ENCODE peak calls at places on chromosomes 6 and 20, in five cellular contexts. O is bronchial epithelial cell, E is HFF-Myc, T is lung, K is DND-41. G is an unnamed sample.

GRCh38 chr20:19565721-19566120 is 192.3 kb upstream of the RIN2 start:
- DNase-seq in O (peak), E (no peak), T (no peak), K (no peak), G (no peak)

GRCh38 chr20:56628873-56629463 is at the start of gene TFAP2C:
- DNase-seq in O (peak), E (no peak), T (peak), K (no peak), G (peak)

GRCh38 chr6:109081516-109081915 is 13.1 kb downstream of the SESN1 start:
- DNase-seq in O (no peak), E (no peak), T (no peak), K (no peak), G (no peak)

GRCh38 chr6:30683980-30684338 is 2.5 kb downstream of the PPP1R18 start:
- DNase-seq in O (no peak), E (no peak), T (no peak), K (peak), G (peak)

GRCh38 chr6:137699036-137699683 is 167.9 kb upstream of the TNFAIP3 start:
- DNase-seq in O (peak), E (no peak), T (no peak), K (peak), G (peak)

GRCh38 chr6:147621280-147621679 is 112.8 kb downstream of the SAMD5 start:
- DNase-seq in O (no peak), E (no peak), T (no peak), K (no peak), G (no peak)

GRCh38 chr20:63564036-63564810 is 9.8 kb downstream of the HELZ2 start:
- DNase-seq in O (no peak), E (no peak), T (no peak), K (no peak), G (no peak)

GRCh38 chr20:1336699-1337387 is 7.9 kb upstream of the SDCBP2 start:
- DNase-seq in O (no peak), E (no peak), T (peak), K (peak), G (no peak)

GRCh38 chr6:42050897-42051653 is 751 bp downstream of the TAF8 start:
- DNase-seq in O (no peak), E (no peak), T (no peak), K (no peak), G (no peak)

GRCh38 chr6:160260283-160261119 is 1.9 kb upstream of the SLC22A2 start:
- DNase-seq in O (peak), E (no peak), T (no peak), K (no peak), G (peak)

GRCh38 chr6:48893048-48893447 is 570.0 kb downstream of the MMUT start:
- DNase-seq in O (peak), E (no peak), T (no peak), K (no peak), G (peak)

GRCh38 chr20:40046703-40047102 is 642.3 kb downstream of the MAFB start:
- DNase-seq in O (no peak), E (no peak), T (no peak), K (no peak), G (no peak)

GRCh38 chr6:111484655-111484974 is 1.6 kb upstream of the REV3L start:
- DNase-seq in O (no peak), E (no peak), T (no peak), K (peak), G (no peak)

GRCh38 chr6:149129401-149130077 is 188.0 kb upstream of the TAB2 start:
- DNase-seq in O (peak), E (peak), T (no peak), K (no peak), G (peak)

GRCh38 chr6:22716721-22717120 is 147.4 kb downstream of the HDGFL1 start:
- DNase-seq in O (no peak), E (no peak), T (no peak), K (no peak), G (no peak)

GRCh38 chr20:53786071-53786444 is 192.4 kb upstream of the ZNF217 start:
- DNase-seq in O (peak), E (no peak), T (no peak), K (no peak), G (peak)

GRCh38 chr6:129331450-129332138 is 378.4 kb downstream of the ARHGAP18 start:
- DNase-seq in O (peak), E (no peak), T (no peak), K (no peak), G (peak)

GRCh38 chr6:163423696-163424095 is 9.2 kb downstream of the QKI start:
- DNase-seq in O (no peak), E (no peak), T (no peak), K (no peak), G (no peak)

GRCh38 chr6:50264995-50265571 is 215.4 kb upstream of the DEFB112 start:
- DNase-seq in O (peak), E (no peak), T (no peak), K (no peak), G (peak)

DNA sequence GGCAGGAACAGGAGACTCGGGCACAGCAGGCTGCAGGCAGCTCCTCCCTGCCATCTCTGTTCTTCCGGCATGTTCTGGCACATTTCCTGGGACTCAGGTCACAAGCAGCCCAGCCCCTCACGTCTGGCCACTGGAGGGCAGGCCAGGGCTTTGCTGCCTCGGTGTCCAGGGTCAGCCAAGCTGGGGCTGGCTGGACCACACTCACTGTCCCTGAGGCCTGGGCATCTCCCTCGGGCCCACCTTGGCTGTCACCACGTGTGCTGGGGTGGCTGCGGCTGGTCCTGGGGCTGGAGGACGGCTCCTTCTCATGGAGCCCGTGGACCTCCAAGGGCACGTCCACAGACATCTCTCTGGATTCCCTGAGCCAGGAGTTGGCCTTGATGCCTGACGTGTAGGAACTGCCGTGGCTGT is 18.5 kb downstream of the FRMD1 start:
- DNase-seq in O (peak), E (no peak), T (no peak), K (no peak), G (no peak)
- TF ChIP-seq CTCF in O (peak), E (peak), T (no peak), K (no peak), G (no peak)

GRCh38 chr6:3749991-3750323 is 1.6 kb downstream of the PXDC1 start:
- DNase-seq in O (peak), E (no peak), T (peak), K (no peak), G (peak)

GRCh38 chr6:3749390-3749978 is 2.0 kb downstream of the PXDC1 start:
- DNase-seq in O (peak), E (no peak), T (peak), K (no peak), G (peak)

GRCh38 chr6:3751730-3752537 is 421 bp upstream of the PXDC1 start:
- DNase-seq in O (peak), E (no peak), T (peak), K (no peak), G (peak)

GRCh38 chr6:3751019-3751729 is at the start of gene PXDC1:
- DNase-seq in O (no peak), E (no peak), T (no peak), K (no peak), G (peak)

GRCh38 chr6:3750324-3751018 is 1.0 kb downstream of the PXDC1 start:
- DNase-seq in O (peak), E (no peak), T (peak), K (no peak), G (peak)
- H3K4me3 ChIP-seq in O (peak), E (peak), T (peak), K (no peak), G (peak)

DNA sequence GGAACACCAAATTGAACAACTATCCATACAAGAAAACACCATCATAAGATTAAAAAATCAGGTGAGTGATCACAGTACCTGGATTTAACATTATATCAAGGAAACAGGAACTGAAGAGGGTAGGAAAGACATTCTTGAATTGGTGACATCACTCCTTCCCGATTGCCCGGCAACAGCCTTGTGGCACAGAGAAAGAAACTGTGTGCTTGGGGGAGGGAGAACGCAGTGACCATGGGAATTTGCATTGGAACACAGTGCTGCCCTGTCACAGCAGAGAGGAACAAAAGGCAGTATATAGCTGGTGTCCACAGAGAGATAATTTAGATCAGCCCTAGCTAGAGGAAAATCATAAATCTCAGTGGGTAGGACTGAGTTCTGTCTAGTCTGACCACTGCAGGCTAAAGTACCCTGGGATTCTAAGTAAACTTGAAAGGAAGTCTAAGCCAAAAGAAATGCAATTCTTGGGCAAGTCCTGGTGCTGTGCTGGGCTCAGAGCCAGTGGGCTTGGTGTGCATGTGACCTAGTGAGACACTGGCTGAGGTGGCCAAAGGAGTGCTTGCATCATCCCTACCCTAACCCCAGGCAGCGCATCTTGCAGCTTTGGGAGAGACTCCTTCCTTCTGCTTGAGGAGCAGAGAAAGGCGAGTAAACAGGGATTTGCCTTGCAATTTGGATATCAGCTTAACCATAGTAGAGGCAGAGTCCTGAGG is 697.6 kb downstream of the HACE1 start:
- DNase-seq in O (peak), E (no peak), T (no peak), K (no peak), G (peak)
- TF ChIP-seq CTCF in O (no peak), E (no peak), T (no peak), K (no peak), G (no peak)

DNA sequence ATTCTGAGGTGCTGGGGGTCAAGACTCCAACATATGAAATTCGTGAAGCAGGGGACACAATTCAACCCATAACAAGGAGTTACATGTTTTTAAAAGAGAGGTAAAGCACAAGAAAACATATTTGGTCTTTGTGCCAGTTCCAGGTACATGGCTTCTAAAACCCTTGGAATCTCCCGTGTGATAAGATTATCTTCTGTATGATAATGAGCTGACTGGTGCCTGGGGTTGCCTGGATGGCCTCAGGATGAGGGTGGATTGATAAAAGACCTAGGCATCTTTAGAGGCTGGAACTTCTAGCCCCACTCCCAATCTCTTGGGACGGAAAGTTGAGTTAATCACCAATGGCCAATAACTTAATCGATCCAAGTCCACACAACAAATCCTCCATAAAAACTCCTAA is 87.0 kb downstream of the FAM217A start:
- DNase-seq in O (no peak), E (no peak), T (no peak), K (no peak), G (no peak)
- H3K4me3 ChIP-seq in O (no peak), E (no peak), T (no peak), K (no peak), G (no peak)

GRCh38 chr6:38452816-38453215 is 186.9 kb downstream of the BTBD9 start:
- DNase-seq in O (no peak), E (no peak), T (no peak), K (no peak), G (no peak)
- TF ChIP-seq CTCF in O (no peak), E (no peak), T (no peak), K (no peak), G (no peak)

DNA sequence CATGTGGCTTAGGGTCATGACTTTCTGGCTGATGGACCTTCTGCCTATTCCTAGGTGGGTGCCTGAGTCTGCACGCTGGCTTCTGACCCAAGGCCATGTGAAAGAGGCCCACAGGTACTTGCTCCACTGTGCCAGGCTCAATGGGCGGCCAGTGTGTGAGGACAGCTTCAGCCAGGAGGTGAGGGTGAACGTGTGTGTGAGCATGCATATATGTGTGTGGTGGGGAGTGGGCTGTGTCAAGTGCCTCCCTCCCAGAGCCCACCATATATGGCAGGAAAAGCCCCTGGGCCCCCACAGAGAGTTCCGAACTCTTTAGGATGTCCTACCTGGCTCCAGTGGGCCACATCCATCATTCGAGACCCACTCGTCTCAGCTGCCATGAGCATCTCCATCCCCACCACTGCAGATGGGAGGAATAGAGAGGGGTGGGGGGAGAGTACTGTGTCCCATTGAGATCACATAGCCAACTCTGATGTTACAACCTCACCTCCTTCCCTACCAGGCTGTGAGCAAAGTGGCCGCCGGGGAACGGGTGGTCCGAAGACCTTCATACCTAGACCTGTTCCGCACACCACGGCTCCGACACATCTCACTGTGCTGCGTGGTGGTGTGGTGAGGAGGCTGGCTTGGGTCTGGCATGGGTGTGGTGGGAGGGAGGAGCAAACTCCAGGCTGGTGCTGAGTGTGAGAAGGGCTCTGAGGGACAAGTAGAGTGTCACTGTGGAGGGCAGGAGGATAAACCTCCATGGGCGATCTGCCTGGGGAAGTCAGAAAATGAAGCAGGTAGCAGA is 3.2 kb downstream of the SLC22A7 start:
- DNase-seq in O (no peak), E (no peak), T (no peak), K (no peak), G (no peak)
- H3K4me3 ChIP-seq in O (no peak), E (no peak), T (no peak), K (no peak), G (no peak)

DNA sequence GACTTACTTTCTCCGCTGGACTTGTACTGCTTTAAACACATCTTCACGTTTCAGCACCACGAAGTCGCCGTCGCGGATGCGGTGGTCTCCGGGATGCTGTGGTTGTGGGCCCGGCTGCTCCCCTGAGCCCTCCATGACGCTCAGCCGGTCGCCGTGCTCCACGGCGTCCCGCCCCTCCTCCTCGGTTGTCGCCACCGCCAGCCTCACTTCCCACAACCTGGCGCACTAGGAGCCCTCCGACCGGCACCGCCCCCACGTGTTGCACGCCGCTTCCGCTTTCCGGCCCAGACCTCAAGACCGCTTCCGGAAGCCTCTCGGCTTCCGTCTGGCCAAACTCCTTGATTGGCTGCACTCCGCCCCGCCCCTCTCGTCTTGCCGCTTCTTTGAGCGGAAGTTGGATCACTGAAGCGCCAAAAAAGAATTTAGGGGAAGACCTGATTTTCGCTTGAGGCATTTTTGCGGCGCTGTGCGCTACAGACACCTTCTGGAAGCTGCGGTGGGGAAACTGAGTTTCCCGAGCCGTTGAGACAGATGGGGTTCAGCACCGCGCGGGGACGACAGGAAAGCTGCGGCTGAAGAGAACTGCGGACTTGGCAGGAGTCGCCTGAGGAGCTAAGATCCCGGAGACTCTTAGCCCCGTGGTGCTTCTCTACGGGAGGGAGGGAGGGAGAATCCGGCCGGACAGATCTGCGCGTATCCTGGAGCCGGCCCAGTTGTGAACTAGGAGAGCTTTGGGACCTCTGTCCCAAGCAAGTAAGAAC is at the start of the genes MCM8 and TRMT6:
- DNase-seq in O (peak), E (peak), T (peak), K (peak), G (peak)
- TF ChIP-seq CTCF in O (no peak), E (no peak), T (no peak), K (no peak), G (no peak)

DNA sequence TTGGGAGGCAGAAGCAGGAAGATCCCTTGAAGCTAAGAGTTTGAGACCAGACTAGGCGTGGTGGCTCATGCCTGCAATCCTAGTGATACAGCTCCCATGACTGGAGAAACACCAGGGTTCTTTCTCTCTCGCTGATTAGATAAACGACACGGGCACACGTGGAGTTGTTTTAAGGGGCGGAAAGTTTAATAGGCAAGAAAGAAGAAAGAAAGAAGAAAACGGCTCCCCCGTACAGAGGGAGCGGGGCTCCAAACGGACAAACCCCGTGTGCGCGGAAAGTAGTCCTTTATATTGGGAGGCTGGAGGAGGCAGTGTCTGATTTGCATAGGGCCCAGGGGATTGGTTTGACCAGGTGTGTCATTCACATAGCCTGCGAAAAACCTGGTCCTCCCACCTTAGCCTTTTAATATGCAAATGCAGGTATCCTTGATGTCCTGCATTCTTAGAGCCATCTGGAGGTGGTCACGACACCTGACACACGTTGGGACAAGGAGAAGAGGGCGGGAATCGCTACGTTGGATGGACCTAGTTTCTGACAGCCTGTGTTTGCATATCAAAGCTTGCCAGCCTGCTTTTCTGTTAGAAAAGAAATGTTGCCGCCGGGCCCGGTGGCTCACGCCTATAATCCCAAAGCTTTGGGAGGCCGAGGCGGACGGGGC is 12.0 kb upstream of the CLPSL2 start:
- DNase-seq in O (peak), E (no peak), T (no peak), K (no peak), G (peak)
- H3K4me3 ChIP-seq in O (no peak), E (no peak), T (no peak), K (no peak), G (peak)

G was measured in epithelial cell of esophagus.